ENCODE peak calls at places on chromosomes 3 and 15, in seven cellular contexts. One of them, this sample, is unnamed.

GRCh38 chr3:20256144-20256543 is 70.1 kb upstream of the SGO1 start:
- DNase-seq in pancreas: no peak
- DNase-seq in NCI-H460: no peak
- DNase-seq in stimulated activated CD4-positive, alpha-beta T cell treated with anti-CD3 and anti-CD28 coated beads, Interleukin-4, amount 100 ng/mL, for 24 hours: no peak
- DNase-seq in putamen: no peak
- DNase-seq in sciatic nerve: no peak
- DNase-seq in activated T-helper 1 cell treated with Interleukin-2 at 50 U/mL for 16 hours: no peak
- DNase-seq in this sample: no peak

GRCh38 chr3:112699436-112699978 is 58.6 kb upstream of the CCDC80 start:
- DNase-seq in putamen: no peak
- DNase-seq in NCI-H460: no peak
- DNase-seq in activated T-helper 1 cell treated with Interleukin-2 at 50 U/mL for 16 hours: no peak
- DNase-seq in sciatic nerve: no peak
- DNase-seq in pancreas: no peak
- DNase-seq in stimulated activated CD4-positive, alpha-beta T cell treated with anti-CD3 and anti-CD28 coated beads, Interleukin-4, amount 100 ng/mL, for 24 hours: no peak
- DNase-seq in this sample: peak

GRCh38 chr3:30632065-30632464 is 25.7 kb downstream of the TGFBR2 start:
- DNase-seq in sciatic nerve: no peak
- DNase-seq in activated T-helper 1 cell treated with Interleukin-2 at 50 U/mL for 16 hours: no peak
- DNase-seq in pancreas: no peak
- DNase-seq in stimulated activated CD4-positive, alpha-beta T cell treated with anti-CD3 and anti-CD28 coated beads, Interleukin-4, amount 100 ng/mL, for 24 hours: no peak
- DNase-seq in putamen: no peak
- DNase-seq in NCI-H460: no peak
- DNase-seq in this sample: no peak

GRCh38 chr3:187968883-187969580 is 184.9 kb upstream of the LPP start:
- DNase-seq in sciatic nerve: no peak
- DNase-seq in pancreas: peak
- DNase-seq in activated T-helper 1 cell treated with Interleukin-2 at 50 U/mL for 16 hours: no peak
- DNase-seq in putamen: no peak
- DNase-seq in NCI-H460: peak
- DNase-seq in stimulated activated CD4-positive, alpha-beta T cell treated with anti-CD3 and anti-CD28 coated beads, Interleukin-4, amount 100 ng/mL, for 24 hours: no peak
- DNase-seq in this sample: peak

GRCh38 chr3:129485681-129486056 is 42.8 kb upstream of the RHO start:
- DNase-seq in NCI-H460: no peak
- DNase-seq in sciatic nerve: peak
- DNase-seq in stimulated activated CD4-positive, alpha-beta T cell treated with anti-CD3 and anti-CD28 coated beads, Interleukin-4, amount 100 ng/mL, for 24 hours: no peak
- DNase-seq in activated T-helper 1 cell treated with Interleukin-2 at 50 U/mL for 16 hours: no peak
- DNase-seq in putamen: no peak
- DNase-seq in pancreas: peak
- DNase-seq in this sample: peak

GRCh38 chr15:79989682-79990081 is 18.7 kb upstream of the BCL2A1 start:
- DNase-seq in putamen: no peak
- DNase-seq in pancreas: no peak
- DNase-seq in activated T-helper 1 cell treated with Interleukin-2 at 50 U/mL for 16 hours: no peak
- DNase-seq in sciatic nerve: peak
- DNase-seq in stimulated activated CD4-positive, alpha-beta T cell treated with anti-CD3 and anti-CD28 coated beads, Interleukin-4, amount 100 ng/mL, for 24 hours: no peak
- DNase-seq in NCI-H460: no peak
- DNase-seq in this sample: no peak

GRCh38 chr3:50610992-50611463 is 546 bp downstream of the CISH start:
- DNase-seq in activated T-helper 1 cell treated with Interleukin-2 at 50 U/mL for 16 hours: no peak
- DNase-seq in NCI-H460: no peak
- DNase-seq in sciatic nerve: no peak
- DNase-seq in stimulated activated CD4-positive, alpha-beta T cell treated with anti-CD3 and anti-CD28 coated beads, Interleukin-4, amount 100 ng/mL, for 24 hours: no peak
- DNase-seq in putamen: no peak
- DNase-seq in pancreas: no peak
- DNase-seq in this sample: no peak

GRCh38 chr3:32177702-32178198 is 60.7 kb upstream of the CMTM8 start:
- DNase-seq in activated T-helper 1 cell treated with Interleukin-2 at 50 U/mL for 16 hours: peak
- DNase-seq in putamen: no peak
- DNase-seq in stimulated activated CD4-positive, alpha-beta T cell treated with anti-CD3 and anti-CD28 coated beads, Interleukin-4, amount 100 ng/mL, for 24 hours: peak
- DNase-seq in pancreas: peak
- DNase-seq in NCI-H460: peak
- DNase-seq in sciatic nerve: no peak
- DNase-seq in this sample: peak

GRCh38 chr3:5427938-5428337 is 240.4 kb downstream of the EDEM1 start:
- DNase-seq in NCI-H460: no peak
- DNase-seq in stimulated activated CD4-positive, alpha-beta T cell treated with anti-CD3 and anti-CD28 coated beads, Interleukin-4, amount 100 ng/mL, for 24 hours: no peak
- DNase-seq in putamen: no peak
- DNase-seq in pancreas: no peak
- DNase-seq in sciatic nerve: no peak
- DNase-seq in activated T-helper 1 cell treated with Interleukin-2 at 50 U/mL for 16 hours: no peak
- DNase-seq in this sample: no peak

GRCh38 chr3:13518516-13519351 is 30.2 kb upstream of the FBLN2 start:
- DNase-seq in sciatic nerve: peak
- DNase-seq in NCI-H460: no peak
- DNase-seq in activated T-helper 1 cell treated with Interleukin-2 at 50 U/mL for 16 hours: no peak
- DNase-seq in pancreas: no peak
- DNase-seq in stimulated activated CD4-positive, alpha-beta T cell treated with anti-CD3 and anti-CD28 coated beads, Interleukin-4, amount 100 ng/mL, for 24 hours: no peak
- DNase-seq in putamen: peak
- DNase-seq in this sample: no peak

GRCh38 chr15:100100926-100101325 is 240.8 kb downstream of the ADAMTS17 start:
- DNase-seq in pancreas: no peak
- DNase-seq in stimulated activated CD4-positive, alpha-beta T cell treated with anti-CD3 and anti-CD28 coated beads, Interleukin-4, amount 100 ng/mL, for 24 hours: no peak
- DNase-seq in putamen: no peak
- DNase-seq in activated T-helper 1 cell treated with Interleukin-2 at 50 U/mL for 16 hours: no peak
- DNase-seq in sciatic nerve: no peak
- DNase-seq in NCI-H460: no peak
- DNase-seq in this sample: no peak

GRCh38 chr15:68342351-68342750 is 64.8 kb downstream of the FEM1B start:
- DNase-seq in NCI-H460: no peak
- DNase-seq in activated T-helper 1 cell treated with Interleukin-2 at 50 U/mL for 16 hours: no peak
- DNase-seq in sciatic nerve: no peak
- DNase-seq in stimulated activated CD4-positive, alpha-beta T cell treated with anti-CD3 and anti-CD28 coated beads, Interleukin-4, amount 100 ng/mL, for 24 hours: no peak
- DNase-seq in pancreas: no peak
- DNase-seq in putamen: no peak
- DNase-seq in this sample: no peak

GRCh38 chr3:134013280-134013679 is 16.4 kb downstream of the SLCO2A1 start:
- DNase-seq in NCI-H460: no peak
- DNase-seq in putamen: no peak
- DNase-seq in activated T-helper 1 cell treated with Interleukin-2 at 50 U/mL for 16 hours: no peak
- DNase-seq in stimulated activated CD4-positive, alpha-beta T cell treated with anti-CD3 and anti-CD28 coated beads, Interleukin-4, amount 100 ng/mL, for 24 hours: no peak
- DNase-seq in pancreas: no peak
- DNase-seq in sciatic nerve: no peak
- DNase-seq in this sample: no peak

GRCh38 chr3:139548801-139549200 is 9.3 kb upstream of the RBP1 start:
- DNase-seq in stimulated activated CD4-positive, alpha-beta T cell treated with anti-CD3 and anti-CD28 coated beads, Interleukin-4, amount 100 ng/mL, for 24 hours: no peak
- DNase-seq in sciatic nerve: no peak
- DNase-seq in NCI-H460: no peak
- DNase-seq in putamen: no peak
- DNase-seq in pancreas: peak
- DNase-seq in activated T-helper 1 cell treated with Interleukin-2 at 50 U/mL for 16 hours: no peak
- DNase-seq in this sample: no peak

GRCh38 chr3:30282052-30282708 is 324.2 kb upstream of the TGFBR2 start:
- DNase-seq in pancreas: no peak
- DNase-seq in putamen: no peak
- DNase-seq in stimulated activated CD4-positive, alpha-beta T cell treated with anti-CD3 and anti-CD28 coated beads, Interleukin-4, amount 100 ng/mL, for 24 hours: peak
- DNase-seq in activated T-helper 1 cell treated with Interleukin-2 at 50 U/mL for 16 hours: no peak
- DNase-seq in sciatic nerve: no peak
- DNase-seq in NCI-H460: no peak
- DNase-seq in this sample: peak

GRCh38 chr15:93399121-93399520 is 310.1 kb upstream of the RGMA start:
- DNase-seq in putamen: no peak
- DNase-seq in pancreas: no peak
- DNase-seq in stimulated activated CD4-positive, alpha-beta T cell treated with anti-CD3 and anti-CD28 coated beads, Interleukin-4, amount 100 ng/mL, for 24 hours: no peak
- DNase-seq in activated T-helper 1 cell treated with Interleukin-2 at 50 U/mL for 16 hours: no peak
- DNase-seq in NCI-H460: no peak
- DNase-seq in sciatic nerve: no peak
- DNase-seq in this sample: no peak

GRCh38 chr3:94617312-94617711 is 554.5 kb downstream of the NSUN3 start:
- DNase-seq in pancreas: no peak
- DNase-seq in NCI-H460: no peak
- DNase-seq in putamen: no peak
- DNase-seq in stimulated activated CD4-positive, alpha-beta T cell treated with anti-CD3 and anti-CD28 coated beads, Interleukin-4, amount 100 ng/mL, for 24 hours: no peak
- DNase-seq in sciatic nerve: no peak
- DNase-seq in activated T-helper 1 cell treated with Interleukin-2 at 50 U/mL for 16 hours: no peak
- DNase-seq in this sample: no peak

GRCh38 chr3:13712682-13713180 is 163.8 kb downstream of the FBLN2 start:
- DNase-seq in putamen: no peak
- DNase-seq in sciatic nerve: no peak
- DNase-seq in stimulated activated CD4-positive, alpha-beta T cell treated with anti-CD3 and anti-CD28 coated beads, Interleukin-4, amount 100 ng/mL, for 24 hours: no peak
- DNase-seq in pancreas: peak
- DNase-seq in NCI-H460: no peak
- DNase-seq in activated T-helper 1 cell treated with Interleukin-2 at 50 U/mL for 16 hours: no peak
- DNase-seq in this sample: no peak

GRCh38 chr15:73341886-73342600 is 26.7 kb downstream of the HCN4 start:
- DNase-seq in pancreas: no peak
- DNase-seq in sciatic nerve: no peak
- DNase-seq in putamen: no peak
- DNase-seq in NCI-H460: no peak
- DNase-seq in activated T-helper 1 cell treated with Interleukin-2 at 50 U/mL for 16 hours: no peak
- DNase-seq in stimulated activated CD4-positive, alpha-beta T cell treated with anti-CD3 and anti-CD28 coated beads, Interleukin-4, amount 100 ng/mL, for 24 hours: no peak
- DNase-seq in this sample: no peak

GRCh38 chr3:195180490-195181106 is 90.4 kb downstream of the XXYLT1 start:
- DNase-seq in NCI-H460: no peak
- DNase-seq in stimulated activated CD4-positive, alpha-beta T cell treated with anti-CD3 and anti-CD28 coated beads, Interleukin-4, amount 100 ng/mL, for 24 hours: no peak
- DNase-seq in pancreas: no peak
- DNase-seq in sciatic nerve: no peak
- DNase-seq in activated T-helper 1 cell treated with Interleukin-2 at 50 U/mL for 16 hours: no peak
- DNase-seq in putamen: no peak
- DNase-seq in this sample: no peak

GRCh38 chr15:92843819-92844218 is 56.3 kb upstream of the CHD2 start:
- DNase-seq in putamen: no peak
- DNase-seq in pancreas: no peak
- DNase-seq in NCI-H460: no peak
- DNase-seq in stimulated activated CD4-positive, alpha-beta T cell treated with anti-CD3 and anti-CD28 coated beads, Interleukin-4, amount 100 ng/mL, for 24 hours: no peak
- DNase-seq in sciatic nerve: no peak
- DNase-seq in activated T-helper 1 cell treated with Interleukin-2 at 50 U/mL for 16 hours: no peak
- DNase-seq in this sample: no peak

GRCh38 chr15:101455291-101455916 is 34.1 kb downstream of the PCSK6 start:
- DNase-seq in sciatic nerve: peak
- DNase-seq in pancreas: no peak
- DNase-seq in NCI-H460: no peak
- DNase-seq in putamen: peak
- DNase-seq in stimulated activated CD4-positive, alpha-beta T cell treated with anti-CD3 and anti-CD28 coated beads, Interleukin-4, amount 100 ng/mL, for 24 hours: no peak
- DNase-seq in activated T-helper 1 cell treated with Interleukin-2 at 50 U/mL for 16 hours: no peak
- DNase-seq in this sample: no peak

GRCh38 chr3:159840900-159841299 is 147.7 kb upstream of the IL12A start:
- DNase-seq in stimulated activated CD4-positive, alpha-beta T cell treated with anti-CD3 and anti-CD28 coated beads, Interleukin-4, amount 100 ng/mL, for 24 hours: no peak
- DNase-seq in activated T-helper 1 cell treated with Interleukin-2 at 50 U/mL for 16 hours: no peak
- DNase-seq in sciatic nerve: no peak
- DNase-seq in NCI-H460: no peak
- DNase-seq in pancreas: no peak
- DNase-seq in putamen: no peak
- DNase-seq in this sample: no peak

GRCh38 chr3:117254990-117255389 is 545.4 kb downstream of the TUSC7 start:
- DNase-seq in stimulated activated CD4-positive, alpha-beta T cell treated with anti-CD3 and anti-CD28 coated beads, Interleukin-4, amount 100 ng/mL, for 24 hours: no peak
- DNase-seq in putamen: no peak
- DNase-seq in pancreas: no peak
- DNase-seq in sciatic nerve: no peak
- DNase-seq in NCI-H460: no peak
- DNase-seq in activated T-helper 1 cell treated with Interleukin-2 at 50 U/mL for 16 hours: no peak
- DNase-seq in this sample: no peak

GRCh38 chr15:42012937-42013482 is 7.8 kb downstream of the PLA2G4E start:
- DNase-seq in putamen: no peak
- DNase-seq in sciatic nerve: no peak
- DNase-seq in NCI-H460: no peak
- DNase-seq in activated T-helper 1 cell treated with Interleukin-2 at 50 U/mL for 16 hours: no peak
- DNase-seq in pancreas: no peak
- DNase-seq in stimulated activated CD4-positive, alpha-beta T cell treated with anti-CD3 and anti-CD28 coated beads, Interleukin-4, amount 100 ng/mL, for 24 hours: no peak
- DNase-seq in this sample: no peak

GRCh38 chr15:70401709-70402108 is 304.0 kb upstream of the TLE3 start:
- DNase-seq in stimulated activated CD4-positive, alpha-beta T cell treated with anti-CD3 and anti-CD28 coated beads, Interleukin-4, amount 100 ng/mL, for 24 hours: no peak
- DNase-seq in putamen: no peak
- DNase-seq in activated T-helper 1 cell treated with Interleukin-2 at 50 U/mL for 16 hours: no peak
- DNase-seq in sciatic nerve: no peak
- DNase-seq in NCI-H460: no peak
- DNase-seq in pancreas: no peak
- DNase-seq in this sample: no peak

This sample was measured in brain microvascular endothelial cell.